ENCODE peak calls at places on chromosomes 3 and 15, in eight cellular contexts. One of them, this sample, is unnamed.

GRCh38 chr3:171811059-171811912 is 1.0 kb upstream of the PLD1 start:
- DNase-seq in fibroblast of lung: peak; percentile 99
- DNase-seq in brain microvascular endothelial cell: peak; percentile 90
- DNase-seq in left ventricle myocardium inferior: no peak
- DNase-seq in tibial artery: peak; percentile 81
- DNase-seq in heart right ventricle: peak; percentile 53
- DNase-seq in adrenal gland: no peak
- DNase-seq in IMR-90: peak; percentile 99
- DNase-seq in this sample: no peak

GRCh38 chr3:108406661-108407206 is 103.7 kb downstream of the MYH15 start:
- DNase-seq in adrenal gland: peak; percentile 40
- DNase-seq in tibial artery: no peak
- DNase-seq in heart right ventricle: no peak
- DNase-seq in left ventricle myocardium inferior: no peak
- DNase-seq in IMR-90: peak; percentile 56
- DNase-seq in fibroblast of lung: peak; percentile 67
- DNase-seq in brain microvascular endothelial cell: peak; percentile 57
- DNase-seq in this sample: no peak

GRCh38 chr3:160931474-160931873 is 173.7 kb downstream of the B3GALNT1 start:
- DNase-seq in left ventricle myocardium inferior: no peak
- DNase-seq in adrenal gland: no peak
- DNase-seq in fibroblast of lung: peak; percentile 31
- DNase-seq in brain microvascular endothelial cell: no peak
- DNase-seq in tibial artery: no peak
- DNase-seq in IMR-90: no peak
- DNase-seq in heart right ventricle: no peak
- DNase-seq in this sample: no peak

GRCh38 chr3:43857361-43858051 is 166.8 kb downstream of the ABHD5 start:
- DNase-seq in tibial artery: no peak
- DNase-seq in IMR-90: peak; percentile 35
- DNase-seq in brain microvascular endothelial cell: peak; percentile 55
- DNase-seq in adrenal gland: no peak
- DNase-seq in fibroblast of lung: no peak
- DNase-seq in heart right ventricle: no peak
- DNase-seq in left ventricle myocardium inferior: no peak
- DNase-seq in this sample: no peak

GRCh38 chr3:10883478-10884234 is 67.6 kb downstream of the SLC6A11 start:
- DNase-seq in tibial artery: no peak
- DNase-seq in heart right ventricle: no peak
- DNase-seq in adrenal gland: no peak
- DNase-seq in left ventricle myocardium inferior: no peak
- DNase-seq in brain microvascular endothelial cell: peak; percentile 1
- DNase-seq in IMR-90: peak; percentile 3
- DNase-seq in fibroblast of lung: no peak
- DNase-seq in this sample: no peak

GRCh38 chr15:38888701-38889154 is 324.1 kb upstream of the RASGRP1 start:
- DNase-seq in tibial artery: no peak
- DNase-seq in heart right ventricle: no peak
- DNase-seq in brain microvascular endothelial cell: no peak
- DNase-seq in left ventricle myocardium inferior: no peak
- DNase-seq in fibroblast of lung: no peak
- DNase-seq in adrenal gland: no peak
- DNase-seq in IMR-90: no peak
- DNase-seq in this sample: no peak

GRCh38 chr3:30349507-30349906 is 256.9 kb upstream of the TGFBR2 start:
- DNase-seq in brain microvascular endothelial cell: no peak
- DNase-seq in tibial artery: no peak
- DNase-seq in heart right ventricle: peak; percentile 15
- DNase-seq in left ventricle myocardium inferior: no peak
- DNase-seq in fibroblast of lung: no peak
- DNase-seq in IMR-90: no peak
- DNase-seq in adrenal gland: no peak
- DNase-seq in this sample: no peak

GRCh38 chr3:30644615-30645014 is 38.2 kb downstream of the TGFBR2 start:
- DNase-seq in left ventricle myocardium inferior: peak; percentile 39
- DNase-seq in tibial artery: no peak
- DNase-seq in fibroblast of lung: peak; percentile 72
- DNase-seq in adrenal gland: peak; percentile 81
- DNase-seq in IMR-90: peak; percentile 79
- DNase-seq in brain microvascular endothelial cell: peak; percentile 89
- DNase-seq in heart right ventricle: peak; percentile 68
- DNase-seq in this sample: peak; percentile 19

GRCh38 chr3:152121292-152121654 is 147.5 kb upstream of the MBNL1 start:
- DNase-seq in IMR-90: peak; percentile 95
- DNase-seq in left ventricle myocardium inferior: no peak
- DNase-seq in tibial artery: no peak
- DNase-seq in heart right ventricle: no peak
- DNase-seq in adrenal gland: no peak
- DNase-seq in brain microvascular endothelial cell: no peak
- DNase-seq in fibroblast of lung: peak; percentile 96
- DNase-seq in this sample: no peak

GRCh38 chr15:68053997-68054657 is at the start of gene PIAS1:
- DNase-seq in fibroblast of lung: peak; percentile 87
- DNase-seq in IMR-90: peak; percentile 83
- DNase-seq in brain microvascular endothelial cell: peak; percentile 89
- DNase-seq in left ventricle myocardium inferior: peak; percentile 95
- DNase-seq in adrenal gland: peak; percentile 96
- DNase-seq in tibial artery: peak; percentile 96
- DNase-seq in heart right ventricle: peak; percentile 93
- DNase-seq in this sample: peak; percentile 94

GRCh38 chr15:37967788-37968187 is 33.3 kb downstream of the TMCO5A start:
- DNase-seq in IMR-90: no peak
- DNase-seq in heart right ventricle: no peak
- DNase-seq in adrenal gland: no peak
- DNase-seq in brain microvascular endothelial cell: no peak
- DNase-seq in tibial artery: no peak
- DNase-seq in left ventricle myocardium inferior: no peak
- DNase-seq in fibroblast of lung: no peak
- DNase-seq in this sample: no peak

GRCh38 chr3:30616347-30617027 is 10.1 kb downstream of the TGFBR2 start:
- DNase-seq in tibial artery: no peak
- DNase-seq in left ventricle myocardium inferior: no peak
- DNase-seq in brain microvascular endothelial cell: no peak
- DNase-seq in IMR-90: no peak
- DNase-seq in fibroblast of lung: no peak
- DNase-seq in adrenal gland: no peak
- DNase-seq in heart right ventricle: no peak
- DNase-seq in this sample: no peak

GRCh38 chr3:196778755-196779154 is 39.1 kb downstream of the PAK2 start:
- DNase-seq in left ventricle myocardium inferior: no peak
- DNase-seq in IMR-90: peak; percentile 74
- DNase-seq in adrenal gland: no peak
- DNase-seq in fibroblast of lung: peak; percentile 56
- DNase-seq in heart right ventricle: no peak
- DNase-seq in brain microvascular endothelial cell: peak; percentile 77
- DNase-seq in tibial artery: no peak
- DNase-seq in this sample: no peak

GRCh38 chr3:58857423-58857822 is 190.8 kb upstream of the FAM3D start:
- DNase-seq in brain microvascular endothelial cell: no peak
- DNase-seq in left ventricle myocardium inferior: no peak
- DNase-seq in IMR-90: no peak
- DNase-seq in fibroblast of lung: no peak
- DNase-seq in tibial artery: no peak
- DNase-seq in heart right ventricle: no peak
- DNase-seq in adrenal gland: no peak
- DNase-seq in this sample: no peak

GRCh38 chr3:79361748-79362378 is 405.9 kb downstream of the ROBO1 start:
- DNase-seq in tibial artery: no peak
- DNase-seq in left ventricle myocardium inferior: no peak
- DNase-seq in fibroblast of lung: peak; percentile 71
- DNase-seq in heart right ventricle: peak; percentile 6
- DNase-seq in adrenal gland: no peak
- DNase-seq in brain microvascular endothelial cell: peak; percentile 44
- DNase-seq in IMR-90: peak; percentile 58
- DNase-seq in this sample: no peak

GRCh38 chr3:147419062-147419701 is 10.0 kb downstream of the ZIC1 start:
- DNase-seq in brain microvascular endothelial cell: peak; percentile 94
- DNase-seq in left ventricle myocardium inferior: no peak
- DNase-seq in IMR-90: peak; percentile 15
- DNase-seq in heart right ventricle: no peak
- DNase-seq in adrenal gland: peak; percentile 31
- DNase-seq in tibial artery: no peak
- DNase-seq in fibroblast of lung: peak; percentile 57
- DNase-seq in this sample: peak; percentile 97

GRCh38 chr3:182438398-182438797 is 354.9 kb upstream of the ATP11B start:
- DNase-seq in heart right ventricle: no peak
- DNase-seq in IMR-90: no peak
- DNase-seq in fibroblast of lung: no peak
- DNase-seq in adrenal gland: no peak
- DNase-seq in left ventricle myocardium inferior: no peak
- DNase-seq in brain microvascular endothelial cell: no peak
- DNase-seq in tibial artery: no peak
- DNase-seq in this sample: no peak

GRCh38 chr3:55172913-55173312 is 245.1 kb upstream of the LRTM1 start:
- DNase-seq in tibial artery: no peak
- DNase-seq in adrenal gland: no peak
- DNase-seq in fibroblast of lung: no peak
- DNase-seq in brain microvascular endothelial cell: no peak
- DNase-seq in heart right ventricle: no peak
- DNase-seq in IMR-90: no peak
- DNase-seq in left ventricle myocardium inferior: no peak
- DNase-seq in this sample: no peak

GRCh38 chr15:40843885-40844542 is at the start of gene SPINT1:
- DNase-seq in adrenal gland: no peak
- DNase-seq in heart right ventricle: no peak
- DNase-seq in left ventricle myocardium inferior: no peak
- DNase-seq in fibroblast of lung: no peak
- DNase-seq in brain microvascular endothelial cell: no peak
- DNase-seq in tibial artery: no peak
- DNase-seq in IMR-90: no peak
- DNase-seq in this sample: no peak

GRCh38 chr15:85688703-85689102 is 106.0 kb downstream of the KLHL25 start:
- DNase-seq in IMR-90: no peak
- DNase-seq in left ventricle myocardium inferior: no peak
- DNase-seq in tibial artery: no peak
- DNase-seq in brain microvascular endothelial cell: no peak
- DNase-seq in heart right ventricle: no peak
- DNase-seq in fibroblast of lung: no peak
- DNase-seq in adrenal gland: no peak
- DNase-seq in this sample: no peak

DNA sequence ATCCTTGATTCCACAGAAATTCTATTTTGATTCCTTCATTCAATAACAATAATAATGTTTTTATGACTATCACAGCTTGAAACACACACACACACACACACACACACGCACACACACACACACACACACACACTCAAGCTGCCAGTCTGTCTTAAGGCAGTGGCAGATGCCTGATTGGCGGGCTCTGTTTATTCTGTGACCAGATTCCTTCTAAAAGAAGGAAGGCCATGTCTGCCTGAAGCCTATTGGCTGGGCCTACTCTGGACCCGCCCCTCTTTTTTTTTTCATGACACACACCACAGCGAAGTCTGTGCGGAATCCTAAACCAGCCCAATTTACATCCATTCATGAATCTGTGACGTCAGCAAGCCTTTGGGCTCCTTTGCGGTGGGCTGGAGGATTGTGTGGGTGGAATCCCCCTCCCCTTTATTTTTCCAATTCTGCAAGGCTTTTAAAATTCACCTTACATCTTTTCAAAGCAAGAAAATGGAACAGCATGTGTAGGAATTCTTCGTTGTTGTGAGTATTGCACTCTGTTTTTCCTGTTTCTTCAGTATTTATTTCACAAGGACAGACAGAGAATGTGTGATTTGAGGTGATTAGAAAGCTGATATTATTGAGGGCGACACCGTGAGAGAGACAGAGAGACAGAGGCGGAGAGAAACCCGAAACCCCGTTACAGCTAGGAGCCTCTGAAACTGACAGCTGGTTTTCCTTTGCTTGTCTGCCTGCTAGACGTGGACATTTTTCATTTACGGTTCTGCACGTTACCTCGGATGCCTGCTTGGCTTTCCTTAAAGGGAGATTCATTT is at the start of gene MAP3K13:
- DNase-seq in heart right ventricle: peak; percentile 87
- DNase-seq in brain microvascular endothelial cell: peak; percentile 97
- DNase-seq in left ventricle myocardium inferior: peak; percentile 68
- DNase-seq in fibroblast of lung: peak; percentile 97
- DNase-seq in adrenal gland: peak; percentile 85
- DNase-seq in IMR-90: peak; percentile 94
- DNase-seq in tibial artery: peak; percentile 87
- DNase-seq in this sample: peak; percentile 74
- H3K4me3 ChIP-seq in heart right ventricle: peak within 1 kb of the TSS; percentile 72
- H3K4me3 ChIP-seq in brain microvascular endothelial cell: peak within 1 kb of the TSS; percentile 61
- H3K4me3 ChIP-seq in left ventricle myocardium inferior: peak within 1 kb of the TSS; percentile 79
- H3K4me3 ChIP-seq in fibroblast of lung: peak within 1 kb of the TSS; percentile 56
- H3K4me3 ChIP-seq in adrenal gland: peak within 1 kb of the TSS; percentile 8
- H3K4me3 ChIP-seq in IMR-90: peak within 1 kb of the TSS; percentile 45
- H3K4me3 ChIP-seq in tibial artery: peak within 1 kb of the TSS; percentile 60
- H3K4me3 ChIP-seq in this sample: peak within 1 kb of the TSS; percentile 32

GRCh38 chr3:185654758-185655145 is 68.7 kb downstream of the SENP2 start:
- DNase-seq in left ventricle myocardium inferior: no peak
- DNase-seq in heart right ventricle: no peak
- DNase-seq in IMR-90: no peak
- DNase-seq in tibial artery: no peak
- DNase-seq in adrenal gland: no peak
- DNase-seq in fibroblast of lung: no peak
- DNase-seq in brain microvascular endothelial cell: no peak
- DNase-seq in this sample: no peak
- H3K36me3 ChIP-seq in left ventricle myocardium inferior: no peaks in the 10 kb centered on the region
- H3K36me3 ChIP-seq in heart right ventricle: no peaks in the 10 kb centered on the region
- H3K36me3 ChIP-seq in IMR-90: peaks cover 57% of the 10 kb centered on the region
- H3K36me3 ChIP-seq in tibial artery: no peaks in the 10 kb centered on the region
- H3K36me3 ChIP-seq in adrenal gland: no peaks in the 10 kb centered on the region
- H3K36me3 ChIP-seq in fibroblast of lung: peaks cover 21% of the 10 kb centered on the region
- H3K36me3 ChIP-seq in brain microvascular endothelial cell: peaks cover 56% of the 10 kb centered on the region
- H3K36me3 ChIP-seq in this sample: peaks cover 70% of the 10 kb centered on the region

GRCh38 chr3:13125092-13126015 is 52.1 kb upstream of the IQSEC1 start:
- DNase-seq in brain microvascular endothelial cell: no peak
- DNase-seq in adrenal gland: no peak
- DNase-seq in left ventricle myocardium inferior: no peak
- DNase-seq in heart right ventricle: no peak
- DNase-seq in fibroblast of lung: no peak
- DNase-seq in IMR-90: no peak
- DNase-seq in tibial artery: peak; percentile 40
- DNase-seq in this sample: no peak
- H3K27me3 ChIP-seq in brain microvascular endothelial cell: no peaks in the 10 kb centered on the region
- H3K27me3 ChIP-seq in adrenal gland: no peaks in the 10 kb centered on the region
- H3K27me3 ChIP-seq in left ventricle myocardium inferior: peaks cover 15% of the 10 kb centered on the region
- H3K27me3 ChIP-seq in heart right ventricle: no peaks in the 10 kb centered on the region
- H3K27me3 ChIP-seq in fibroblast of lung: no peaks in the 10 kb centered on the region
- H3K27me3 ChIP-seq in IMR-90: peaks cover 4% of the 10 kb centered on the region
- H3K27me3 ChIP-seq in tibial artery: no peaks in the 10 kb centered on the region
- H3K27me3 ChIP-seq in this sample: no peaks in the 10 kb centered on the region

DNA sequence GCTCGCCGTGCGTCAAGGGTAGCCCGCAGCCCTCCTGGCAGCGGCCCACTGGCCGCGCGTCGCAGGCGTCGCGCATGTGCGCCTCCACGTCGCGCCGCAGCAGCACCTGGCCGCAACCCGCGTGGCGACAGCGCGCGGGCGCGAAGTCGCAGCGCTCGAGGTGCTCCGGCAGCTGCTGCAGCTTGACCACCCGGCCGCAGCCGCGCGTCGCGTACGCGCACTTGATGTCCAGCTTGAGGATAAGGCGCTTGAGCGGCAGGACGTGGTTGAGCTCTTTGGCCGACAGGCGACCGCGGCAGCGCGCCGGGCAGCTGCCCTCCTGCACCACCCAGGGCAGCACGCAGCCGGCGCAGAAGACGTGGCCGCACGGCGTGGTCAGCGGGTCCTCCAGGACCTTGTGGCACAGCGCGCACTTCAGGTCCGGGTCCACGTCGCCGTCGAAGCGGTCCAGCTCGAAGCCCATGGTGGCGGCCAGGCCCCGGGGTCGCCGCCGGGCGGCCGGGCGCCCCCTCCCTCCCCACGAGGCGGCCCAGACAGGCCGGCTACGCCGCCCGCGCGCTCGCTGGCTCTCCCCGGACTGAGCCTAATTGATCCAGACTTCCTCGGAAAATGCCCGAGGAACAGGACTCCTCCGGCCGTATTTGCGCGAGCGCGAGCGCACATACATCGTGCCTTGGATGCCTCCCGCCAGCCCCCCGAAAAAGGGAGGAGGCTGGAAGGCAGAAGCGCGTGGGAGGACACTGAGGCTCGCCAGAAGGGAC is at the start of gene PDZRN3:
- DNase-seq in brain microvascular endothelial cell: peak; percentile 59
- DNase-seq in tibial artery: peak; percentile 80
- DNase-seq in IMR-90: peak; percentile 82
- DNase-seq in fibroblast of lung: peak; percentile 75
- DNase-seq in left ventricle myocardium inferior: peak; percentile 64
- DNase-seq in heart right ventricle: peak; percentile 61
- DNase-seq in adrenal gland: peak; percentile 79
- DNase-seq in this sample: peak; percentile 83
- H3K4me3 ChIP-seq in brain microvascular endothelial cell: peak within 1 kb of the TSS; percentile 63
- H3K4me3 ChIP-seq in tibial artery: peak within 1 kb of the TSS; percentile 86
- H3K4me3 ChIP-seq in IMR-90: peak within 1 kb of the TSS; percentile 71
- H3K4me3 ChIP-seq in fibroblast of lung: peak within 1 kb of the TSS; percentile 94
- H3K4me3 ChIP-seq in left ventricle myocardium inferior: peak within 1 kb of the TSS; percentile 78
- H3K4me3 ChIP-seq in heart right ventricle: peak within 1 kb of the TSS; percentile 66
- H3K4me3 ChIP-seq in adrenal gland: peak within 1 kb of the TSS; percentile 44
- H3K4me3 ChIP-seq in this sample: peak within 1 kb of the TSS; percentile 65